ENCODE peak calls at places on chromosome 4, in eight cellular contexts. One of them, this sample, is unnamed.

GRCh38 chr4:140176735-140177134 is 22.8 kb upstream of the MAML3 start:
- DNase-seq in fibroblast of the aortic adventitia: peak
- DNase-seq in AG04450: no peak
- DNase-seq in right lobe of liver: no peak
- DNase-seq in fibroblast of villous mesenchyme: peak
- DNase-seq in psoas muscle: no peak
- DNase-seq in sigmoid colon: no peak
- DNase-seq in adrenal gland: no peak
- DNase-seq in this sample: peak

GRCh38 chr4:84578540-84579409 is 4.2 kb upstream of the CDS1 start:
- DNase-seq in fibroblast of the aortic adventitia: peak
- DNase-seq in AG04450: peak
- DNase-seq in right lobe of liver: no peak
- DNase-seq in fibroblast of villous mesenchyme: peak
- DNase-seq in psoas muscle: no peak
- DNase-seq in sigmoid colon: no peak
- DNase-seq in adrenal gland: peak
- DNase-seq in this sample: peak

GRCh38 chr4:73589261-73589847 is 30.9 kb downstream of the RASSF6 start:
- DNase-seq in fibroblast of the aortic adventitia: peak
- DNase-seq in AG04450: peak
- DNase-seq in right lobe of liver: no peak
- DNase-seq in fibroblast of villous mesenchyme: peak
- DNase-seq in psoas muscle: no peak
- DNase-seq in sigmoid colon: no peak
- DNase-seq in adrenal gland: no peak
- DNase-seq in this sample: peak

GRCh38 chr4:100894339-100894870 is 376.6 kb upstream of the EMCN start:
- DNase-seq in fibroblast of the aortic adventitia: no peak
- DNase-seq in AG04450: no peak
- DNase-seq in right lobe of liver: no peak
- DNase-seq in fibroblast of villous mesenchyme: no peak
- DNase-seq in psoas muscle: no peak
- DNase-seq in sigmoid colon: no peak
- DNase-seq in adrenal gland: no peak
- DNase-seq in this sample: no peak

GRCh38 chr4:7499661-7500060 is 64.9 kb upstream of the PSAPL1 start:
- DNase-seq in fibroblast of the aortic adventitia: no peak
- DNase-seq in AG04450: no peak
- DNase-seq in right lobe of liver: no peak
- DNase-seq in fibroblast of villous mesenchyme: no peak
- DNase-seq in psoas muscle: no peak
- DNase-seq in sigmoid colon: no peak
- DNase-seq in adrenal gland: no peak
- DNase-seq in this sample: no peak

GRCh38 chr4:77193511-77194236 is 36.7 kb downstream of the CCNG2 start:
- DNase-seq in fibroblast of the aortic adventitia: no peak
- DNase-seq in AG04450: no peak
- DNase-seq in right lobe of liver: peak
- DNase-seq in fibroblast of villous mesenchyme: no peak
- DNase-seq in psoas muscle: peak
- DNase-seq in sigmoid colon: peak
- DNase-seq in adrenal gland: peak
- DNase-seq in this sample: no peak

GRCh38 chr4:142846105-142846728 is at the start of gene INPP4B:
- DNase-seq in fibroblast of the aortic adventitia: peak
- DNase-seq in AG04450: peak
- DNase-seq in right lobe of liver: no peak
- DNase-seq in fibroblast of villous mesenchyme: peak
- DNase-seq in psoas muscle: peak
- DNase-seq in sigmoid colon: peak
- DNase-seq in adrenal gland: peak
- DNase-seq in this sample: peak

GRCh38 chr4:152972821-152973613 is 36.9 kb downstream of the FHDC1 start:
- DNase-seq in fibroblast of the aortic adventitia: peak
- DNase-seq in AG04450: peak
- DNase-seq in right lobe of liver: no peak
- DNase-seq in fibroblast of villous mesenchyme: peak
- DNase-seq in psoas muscle: peak
- DNase-seq in sigmoid colon: no peak
- DNase-seq in adrenal gland: no peak
- DNase-seq in this sample: peak

GRCh38 chr4:78781925-78782324 is 5.8 kb downstream of the BMP2K start:
- DNase-seq in fibroblast of the aortic adventitia: no peak
- DNase-seq in AG04450: no peak
- DNase-seq in right lobe of liver: no peak
- DNase-seq in fibroblast of villous mesenchyme: no peak
- DNase-seq in psoas muscle: no peak
- DNase-seq in sigmoid colon: no peak
- DNase-seq in adrenal gland: no peak
- DNase-seq in this sample: no peak

GRCh38 chr4:73446336-73446938 is 10.4 kb downstream of the AFP start:
- DNase-seq in fibroblast of the aortic adventitia: peak
- DNase-seq in AG04450: no peak
- DNase-seq in right lobe of liver: no peak
- DNase-seq in fibroblast of villous mesenchyme: peak
- DNase-seq in psoas muscle: no peak
- DNase-seq in sigmoid colon: no peak
- DNase-seq in adrenal gland: no peak
- DNase-seq in this sample: peak

GRCh38 chr4:88953400-88953799 is 103.6 kb downstream of the FAM13A start:
- DNase-seq in fibroblast of the aortic adventitia: no peak
- DNase-seq in AG04450: no peak
- DNase-seq in right lobe of liver: no peak
- DNase-seq in fibroblast of villous mesenchyme: peak
- DNase-seq in psoas muscle: no peak
- DNase-seq in sigmoid colon: no peak
- DNase-seq in adrenal gland: no peak
- DNase-seq in this sample: no peak

GRCh38 chr4:70356185-70356584 is 4.4 kb upstream of the SMR3A start:
- DNase-seq in fibroblast of the aortic adventitia: no peak
- DNase-seq in AG04450: no peak
- DNase-seq in right lobe of liver: no peak
- DNase-seq in fibroblast of villous mesenchyme: no peak
- DNase-seq in psoas muscle: no peak
- DNase-seq in sigmoid colon: no peak
- DNase-seq in adrenal gland: no peak
- DNase-seq in this sample: no peak

GRCh38 chr4:158161561-158162354 is 11.1 kb downstream of the GASK1B start:
- DNase-seq in fibroblast of the aortic adventitia: peak
- DNase-seq in AG04450: no peak
- DNase-seq in right lobe of liver: no peak
- DNase-seq in fibroblast of villous mesenchyme: peak
- DNase-seq in psoas muscle: peak
- DNase-seq in sigmoid colon: peak
- DNase-seq in adrenal gland: peak
- DNase-seq in this sample: peak

GRCh38 chr4:158164849-158165248 is 8.0 kb downstream of the GASK1B start:
- DNase-seq in fibroblast of the aortic adventitia: peak
- DNase-seq in AG04450: no peak
- DNase-seq in right lobe of liver: no peak
- DNase-seq in fibroblast of villous mesenchyme: no peak
- DNase-seq in psoas muscle: no peak
- DNase-seq in sigmoid colon: no peak
- DNase-seq in adrenal gland: no peak
- DNase-seq in this sample: no peak

GRCh38 chr4:158162637-158163036 is 10.2 kb downstream of the GASK1B start:
- DNase-seq in fibroblast of the aortic adventitia: peak
- DNase-seq in AG04450: no peak
- DNase-seq in right lobe of liver: no peak
- DNase-seq in fibroblast of villous mesenchyme: no peak
- DNase-seq in psoas muscle: no peak
- DNase-seq in sigmoid colon: no peak
- DNase-seq in adrenal gland: no peak
- DNase-seq in this sample: no peak

GRCh38 chr4:158166701-158167100 is 6.1 kb downstream of the GASK1B start:
- DNase-seq in fibroblast of the aortic adventitia: peak
- DNase-seq in AG04450: no peak
- DNase-seq in right lobe of liver: no peak
- DNase-seq in fibroblast of villous mesenchyme: no peak
- DNase-seq in psoas muscle: no peak
- DNase-seq in sigmoid colon: no peak
- DNase-seq in adrenal gland: no peak
- DNase-seq in this sample: no peak

DNA sequence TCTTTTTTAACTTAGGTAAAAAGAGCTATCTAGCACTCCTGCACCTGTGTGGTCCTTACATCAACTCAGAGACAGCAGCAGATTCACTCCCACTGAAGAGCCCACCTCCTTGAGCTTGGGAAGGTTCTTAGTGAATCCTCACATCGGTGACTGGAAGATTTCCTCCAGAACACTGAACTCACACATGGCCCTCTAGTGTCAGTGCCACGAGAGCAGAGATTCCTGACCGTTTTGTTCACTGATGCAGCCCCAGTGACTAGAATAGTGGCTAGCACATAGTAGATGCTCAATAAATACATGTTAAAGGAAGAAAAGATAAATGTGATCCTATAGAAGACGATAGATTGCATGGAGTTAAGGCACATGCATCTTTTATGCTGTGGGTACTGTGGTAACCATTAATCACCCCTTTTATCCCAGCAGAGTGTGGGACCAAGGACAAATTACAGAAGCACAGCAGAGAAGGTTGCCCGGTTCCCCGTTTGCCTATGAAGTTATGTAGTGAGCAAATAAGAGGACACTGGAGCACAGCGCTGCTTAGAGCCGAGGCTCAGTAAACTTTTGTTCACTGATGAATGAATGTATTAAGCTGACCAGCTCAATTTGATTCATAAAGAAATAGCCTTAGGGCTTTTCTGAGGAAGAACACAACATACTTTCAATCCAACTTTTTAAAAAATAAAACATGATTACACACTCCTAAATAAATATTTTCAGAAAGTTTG is 8.7 kb downstream of the GASK1B start:
- DNase-seq in fibroblast of the aortic adventitia: no peak
- DNase-seq in AG04450: no peak
- DNase-seq in right lobe of liver: no peak
- DNase-seq in fibroblast of villous mesenchyme: no peak
- DNase-seq in psoas muscle: no peak
- DNase-seq in sigmoid colon: no peak
- DNase-seq in adrenal gland: no peak
- DNase-seq in this sample: no peak
- H3K4me3 ChIP-seq in fibroblast of the aortic adventitia: no peak
- H3K4me3 ChIP-seq in AG04450: no peak
- H3K4me3 ChIP-seq in right lobe of liver: no peak
- H3K4me3 ChIP-seq in fibroblast of villous mesenchyme: no peak
- H3K4me3 ChIP-seq in psoas muscle: peak
- H3K4me3 ChIP-seq in sigmoid colon: peak
- H3K4me3 ChIP-seq in adrenal gland: no peak
- H3K4me3 ChIP-seq in this sample: no peak

DNA sequence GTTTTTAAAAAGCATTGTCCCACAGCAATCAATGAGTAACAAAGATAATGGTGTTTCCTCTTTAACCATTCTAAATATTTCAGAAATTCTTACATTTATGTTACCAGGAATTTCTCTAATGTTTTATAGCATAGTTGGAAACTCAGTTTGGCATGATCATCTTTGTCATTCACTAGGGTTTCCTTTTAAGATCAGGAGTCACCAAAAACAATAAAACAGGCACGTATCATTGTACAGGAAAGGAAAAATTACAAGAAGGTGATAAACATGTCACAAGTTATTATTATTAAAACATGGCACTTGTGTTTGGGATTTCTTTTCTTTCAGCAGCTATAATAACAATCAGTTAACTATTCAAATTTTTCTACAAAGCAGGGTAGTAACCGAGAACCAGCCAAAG is 84.0 kb downstream of the SLC10A7 start:
- DNase-seq in fibroblast of the aortic adventitia: no peak
- DNase-seq in AG04450: no peak
- DNase-seq in right lobe of liver: no peak
- DNase-seq in fibroblast of villous mesenchyme: no peak
- DNase-seq in psoas muscle: no peak
- DNase-seq in sigmoid colon: no peak
- DNase-seq in adrenal gland: no peak
- DNase-seq in this sample: no peak
- TF ChIP-seq CTCF in fibroblast of the aortic adventitia: no peak
- TF ChIP-seq CTCF in AG04450: no peak
- TF ChIP-seq CTCF in right lobe of liver: no peak
- TF ChIP-seq CTCF in fibroblast of villous mesenchyme: no peak
- TF ChIP-seq CTCF in psoas muscle: no peak
- TF ChIP-seq CTCF in sigmoid colon: no peak
- TF ChIP-seq CTCF in adrenal gland: no peak
- TF ChIP-seq CTCF in this sample: no peak

DNA sequence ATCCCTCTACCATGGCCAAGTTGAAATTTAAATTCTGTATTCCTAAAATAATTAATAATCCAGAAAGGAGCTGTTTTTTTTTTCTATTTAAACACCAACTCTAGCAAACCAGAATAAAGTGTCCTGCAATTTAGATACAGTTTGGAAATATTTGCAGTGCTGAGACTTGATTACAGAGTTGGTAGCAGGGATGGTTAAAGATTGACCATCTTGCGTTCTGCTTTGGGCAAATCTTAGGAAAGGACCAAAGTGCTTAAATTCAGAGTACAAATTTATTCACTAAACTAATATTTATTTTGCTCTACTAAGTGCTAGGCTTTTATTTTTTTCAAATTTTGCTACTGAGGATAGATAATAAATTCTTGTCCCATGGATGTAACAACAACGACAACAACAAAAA is 180.2 kb upstream of the AADAT start:
- DNase-seq in fibroblast of the aortic adventitia: no peak
- DNase-seq in AG04450: no peak
- DNase-seq in right lobe of liver: no peak
- DNase-seq in fibroblast of villous mesenchyme: no peak
- DNase-seq in psoas muscle: no peak
- DNase-seq in sigmoid colon: no peak
- DNase-seq in adrenal gland: no peak
- DNase-seq in this sample: no peak
- H3K4me3 ChIP-seq in fibroblast of the aortic adventitia: no peak
- H3K4me3 ChIP-seq in AG04450: no peak
- H3K4me3 ChIP-seq in right lobe of liver: no peak
- H3K4me3 ChIP-seq in fibroblast of villous mesenchyme: no peak
- H3K4me3 ChIP-seq in psoas muscle: no peak
- H3K4me3 ChIP-seq in sigmoid colon: no peak
- H3K4me3 ChIP-seq in adrenal gland: no peak
- H3K4me3 ChIP-seq in this sample: no peak

DNA sequence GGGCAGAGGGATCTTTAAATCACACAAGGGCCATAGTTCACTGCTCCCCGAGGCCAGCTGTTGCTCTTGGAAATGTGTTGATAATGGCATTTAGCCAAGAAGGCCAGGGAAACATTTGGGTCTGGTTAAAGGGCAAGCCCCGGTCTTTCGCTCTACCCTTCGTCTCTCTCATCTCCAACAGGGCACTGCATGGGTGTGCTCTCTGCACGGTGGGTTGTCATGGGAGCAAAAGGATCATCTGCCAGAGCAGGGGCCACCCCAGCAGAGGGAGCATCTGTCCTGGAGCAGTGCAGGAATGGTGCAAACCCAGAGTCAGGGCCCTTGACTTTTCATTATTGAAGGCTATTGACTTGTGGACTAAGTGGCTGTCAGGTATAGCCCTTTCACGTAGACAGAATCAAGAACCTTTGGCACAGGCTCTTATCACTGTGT is 22.7 kb upstream of the PGRMC2 start:
- DNase-seq in fibroblast of the aortic adventitia: no peak
- DNase-seq in AG04450: no peak
- DNase-seq in right lobe of liver: peak
- DNase-seq in fibroblast of villous mesenchyme: peak
- DNase-seq in psoas muscle: no peak
- DNase-seq in sigmoid colon: no peak
- DNase-seq in adrenal gland: peak
- DNase-seq in this sample: no peak
- TF ChIP-seq CTCF in fibroblast of the aortic adventitia: no peak
- TF ChIP-seq CTCF in AG04450: peak
- TF ChIP-seq CTCF in right lobe of liver: peak
- TF ChIP-seq CTCF in fibroblast of villous mesenchyme: peak
- TF ChIP-seq CTCF in psoas muscle: peak
- TF ChIP-seq CTCF in sigmoid colon: no peak
- TF ChIP-seq CTCF in adrenal gland: peak
- TF ChIP-seq CTCF in this sample: peak

This sample was measured in astrocyte of the spinal cord.